ENCODE peak calls at places on chromosomes 12 and 14, in eight cellular contexts. A is AG09309, G is astrocyte of the cerebellum, P is GM23338, B is PC-9, Q is right atrium auricular region, Z is left ventricle myocardium inferior, T is astrocyte of the spinal cord. L is an unnamed sample.

GRCh38 chr14:51116682-51117081 is 21.8 kb upstream of the TRIM9 start:
- DNase-seq in A (no peak), G (no peak), P (no peak), B (no peak), Q (no peak), Z (no peak), T (no peak), L (no peak)

GRCh38 chr14:64109821-64110554 is 184.2 kb downstream of the ESR2 start:
- DNase-seq in A (no peak), G (no peak), P (no peak), B (peak), Q (no peak), Z (no peak), T (no peak), L (no peak)

GRCh38 chr12:44653886-44654527 is 222.1 kb downstream of the NELL2 start:
- DNase-seq in A (no peak), G (no peak), P (no peak), B (no peak), Q (no peak), Z (no peak), T (no peak), L (no peak)

GRCh38 chr12:95277139-95277538 is 59.5 kb downstream of the VEZT start:
- DNase-seq in A (peak), G (peak), P (no peak), B (no peak), Q (no peak), Z (no peak), T (peak), L (peak)

GRCh38 chr12:78121969-78122610 is 291.4 kb downstream of the NAV3 start:
- DNase-seq in A (no peak), G (peak), P (no peak), B (no peak), Q (no peak), Z (peak), T (peak), L (peak)

GRCh38 chr14:99531221-99532096 is 50.2 kb downstream of the CCNK start:
- DNase-seq in A (no peak), G (peak), P (peak), B (no peak), Q (no peak), Z (no peak), T (peak), L (no peak)

GRCh38 chr12:130456375-130457199 is 118.9 kb downstream of the PIWIL1 start:
- DNase-seq in A (no peak), G (no peak), P (no peak), B (no peak), Q (no peak), Z (peak), T (no peak), L (no peak)

GRCh38 chr12:22626429-22626828 is 1.5 kb downstream of the ETNK1 start:
- DNase-seq in A (no peak), G (peak), P (no peak), B (no peak), Q (no peak), Z (no peak), T (peak), L (no peak)

GRCh38 chr14:104293851-104294627 is 155.7 kb downstream of the KIF26A start:
- DNase-seq in A (no peak), G (no peak), P (peak), B (no peak), Q (no peak), Z (peak), T (no peak), L (no peak)

GRCh38 chr14:101082436-101083384 is 179.2 kb upstream of the RTL1 start:
- DNase-seq in A (no peak), G (no peak), P (no peak), B (no peak), Q (peak), Z (no peak), T (no peak), L (no peak)

GRCh38 chr12:53223006-53223305 is 9.1 kb downstream of the RARG start:
- DNase-seq in A (no peak), G (no peak), P (peak), B (no peak), Q (no peak), Z (no peak), T (no peak), L (no peak)

GRCh38 chr12:53383258-53383657 is 3.3 kb downstream of the SP1 start:
- DNase-seq in A (no peak), G (no peak), P (no peak), B (no peak), Q (no peak), Z (no peak), T (no peak), L (no peak)

GRCh38 chr14:39265741-39266588 is 32.2 kb downstream of the MIA2 start:
- DNase-seq in A (no peak), G (no peak), P (no peak), B (peak), Q (peak), Z (peak), T (peak), L (no peak)

GRCh38 chr14:32331227-32331597 is 2.1 kb downstream of the AKAP6 start:
- DNase-seq in A (no peak), G (no peak), P (no peak), B (no peak), Q (no peak), Z (no peak), T (no peak), L (no peak)

GRCh38 chr12:93662961-93663728 is 14.0 kb upstream of the CRADD start:
- DNase-seq in A (no peak), G (no peak), P (no peak), B (no peak), Q (peak), Z (no peak), T (no peak), L (no peak)

GRCh38 chr12:75364918-75365317 is 26.0 kb upstream of the GLIPR1L2 start:
- DNase-seq in A (peak), G (no peak), P (no peak), B (no peak), Q (no peak), Z (no peak), T (no peak), L (peak)

GRCh38 chr12:121089031-121089812 is 43.5 kb upstream of the P2RX7 start:
- DNase-seq in A (no peak), G (no peak), P (peak), B (no peak), Q (no peak), Z (no peak), T (no peak), L (no peak)
- TF ChIP-seq CTCF in A (no peak), G (no peak), P (peak), B (no peak), Q (no peak), Z (no peak), T (no peak), L (no peak)

DNA sequence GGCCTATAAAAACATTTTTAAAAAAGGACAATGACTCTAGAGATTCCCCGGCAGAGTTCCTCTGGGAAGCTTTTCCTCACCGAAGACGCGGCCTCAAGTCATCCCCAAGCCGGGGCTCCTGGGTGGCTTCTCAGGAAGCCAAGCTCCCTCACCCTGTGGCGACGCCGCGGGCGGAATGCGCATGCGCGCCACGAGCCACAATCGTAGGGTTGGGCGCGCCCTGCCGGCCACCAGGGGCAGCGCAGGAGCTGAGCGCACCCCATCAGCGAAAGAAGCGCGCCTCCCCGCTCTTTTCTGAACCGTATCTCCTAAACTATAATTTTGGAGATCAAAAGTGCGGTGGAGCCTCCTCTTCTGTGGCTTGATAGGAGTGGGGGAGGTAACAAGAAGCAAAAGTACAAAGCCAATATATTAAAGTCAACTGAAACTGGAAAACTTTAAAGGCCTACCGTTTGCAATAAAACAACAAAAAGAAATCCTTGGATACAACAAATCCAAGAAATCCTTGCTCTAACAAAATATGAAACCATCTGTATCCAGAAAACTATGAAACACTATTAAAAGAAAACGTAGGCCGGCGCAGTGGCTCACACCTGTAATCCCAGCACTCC is 17.4 kb upstream of the CHFR start:
- DNase-seq in A (no peak), G (no peak), P (peak), B (no peak), Q (peak), Z (peak), T (peak), L (no peak)
- H3K4me3 ChIP-seq in A (no peak), G (no peak), P (peak), B (no peak), Q (no peak), Z (peak), T (peak), L (no peak)

DNA sequence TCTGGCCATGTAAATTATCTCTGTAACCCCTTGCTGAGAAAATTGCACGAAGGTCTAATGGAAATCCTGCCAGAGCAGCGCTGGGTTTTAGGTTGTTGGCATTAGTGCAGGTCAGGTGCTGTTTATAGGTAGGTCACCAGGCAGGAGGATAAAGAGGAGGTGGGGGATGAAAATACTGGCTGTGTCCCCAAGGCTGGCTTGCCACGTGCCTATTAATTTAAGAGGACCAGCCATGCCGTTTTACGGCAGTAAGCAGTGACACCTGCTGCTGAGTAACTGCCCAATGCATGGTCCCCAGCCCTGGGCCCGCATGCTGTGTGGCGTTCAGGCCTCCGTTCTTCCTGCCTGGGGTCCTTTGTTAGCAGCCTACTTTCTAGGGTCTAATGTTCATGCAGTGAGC is 67.2 kb downstream of the WDR20 start:
- DNase-seq in A (no peak), G (no peak), P (no peak), B (no peak), Q (no peak), Z (no peak), T (no peak), L (no peak)
- TF ChIP-seq CTCF in A (no peak), G (no peak), P (peak), B (peak), Q (no peak), Z (no peak), T (no peak), L (no peak)

DNA sequence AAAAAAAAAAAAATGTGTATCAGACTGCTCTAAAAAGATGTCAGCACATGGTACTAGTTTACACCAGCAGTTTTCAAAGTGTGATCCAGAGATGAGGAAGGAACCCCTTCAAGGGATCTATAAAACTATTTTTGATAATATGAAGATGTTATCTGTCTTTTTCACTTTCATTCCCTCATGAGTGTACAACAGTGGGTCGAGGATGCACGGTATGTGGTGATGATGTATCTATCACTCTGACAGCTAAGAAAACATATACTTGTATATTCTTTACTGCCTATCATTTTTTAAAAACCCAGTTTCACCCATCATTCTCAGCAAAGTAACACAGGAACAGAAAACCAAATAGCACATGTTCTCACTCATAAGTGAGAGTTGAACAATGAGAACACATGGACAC is 12.4 kb downstream of the DUSP16 start:
- DNase-seq in A (no peak), G (no peak), P (no peak), B (no peak), Q (no peak), Z (no peak), T (no peak), L (no peak)
- H3K4me3 ChIP-seq in A (no peak), G (no peak), P (no peak), B (no peak), Q (no peak), Z (no peak), T (no peak), L (no peak)

GRCh38 chr12:19507823-19508222 is 68.5 kb downstream of the AEBP2 start:
- DNase-seq in A (no peak), G (peak), P (no peak), B (no peak), Q (no peak), Z (no peak), T (no peak), L (peak)
- TF ChIP-seq CTCF in A (peak), G (peak), P (peak), B (no peak), Q (no peak), Z (peak), T (no peak), L (no peak)

GRCh38 chr14:41783403-41783802 is 176.7 kb downstream of the LRFN5 start:
- DNase-seq in A (no peak), G (no peak), P (no peak), B (no peak), Q (no peak), Z (no peak), T (no peak), L (no peak)
- H3K4me3 ChIP-seq in A (no peak), G (no peak), P (no peak), B (no peak), Q (no peak), Z (no peak), T (no peak), L (no peak)

DNA sequence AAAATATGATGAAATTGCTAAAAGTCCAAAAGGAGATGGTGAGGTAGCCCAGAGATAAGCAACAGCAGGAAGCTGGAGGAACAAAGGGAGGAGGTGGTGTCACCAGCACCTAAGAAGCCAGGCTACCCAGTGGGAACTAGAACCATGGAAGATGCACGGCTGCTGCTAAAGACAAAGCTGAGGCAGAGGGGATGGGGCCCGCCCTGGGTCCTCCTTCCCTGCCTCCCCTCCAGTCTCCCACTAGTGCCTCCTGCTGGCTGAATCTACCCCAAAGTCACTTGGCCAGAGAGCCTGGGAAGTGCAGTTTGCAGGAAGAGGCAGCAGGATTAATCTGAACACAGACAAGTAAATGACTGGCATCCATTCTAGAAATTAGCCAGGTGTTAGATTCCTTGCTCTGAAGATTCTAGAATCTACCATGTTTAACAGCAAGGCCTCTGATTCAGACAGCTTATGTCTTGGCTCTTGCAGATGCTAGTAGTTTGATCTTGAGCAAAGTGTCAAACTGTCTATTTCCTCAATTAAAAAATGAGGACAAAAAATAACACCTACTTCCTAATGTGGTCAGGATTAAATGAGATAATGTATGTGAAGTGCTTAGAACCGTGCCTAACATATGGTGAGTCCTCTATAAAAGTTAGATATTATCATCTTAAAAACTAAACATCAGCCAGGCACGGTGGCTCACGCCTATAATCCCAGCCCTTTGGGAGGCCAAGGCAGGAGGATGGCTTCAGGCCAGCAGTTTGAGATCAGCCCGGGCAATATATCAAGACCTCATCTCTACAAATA is 5.9 kb upstream of the LRP10 start:
- DNase-seq in A (no peak), G (no peak), P (peak), B (no peak), Q (no peak), Z (no peak), T (no peak), L (no peak)
- TF ChIP-seq CTCF in A (peak), G (peak), P (peak), B (no peak), Q (no peak), Z (no peak), T (peak), L (peak)

L was measured in HFF-Myc.